ENCODE peak calls at places on chromosomes 3 and 15, in ten cellular contexts. D, A, N, X, F, Y, C, O, H and W are unnamed samples.

GRCh38 chr3:195248281-195248680 is 22.7 kb downstream of the XXYLT1 start:
- DNase-seq in D (no peak), A (no peak), N (no peak), X (no peak), F (peak; percentile 20), Y (no peak), C (no peak), O (no peak), H (no peak), W (peak; percentile 39)

GRCh38 chr3:185866995-185867394 is 42.2 kb upstream of the IGF2BP2 start:
- DNase-seq in D (no peak), A (no peak), N (no peak), X (no peak), F (no peak), Y (no peak), C (no peak), O (no peak), H (no peak), W (no peak)

GRCh38 chr15:41494190-41494921 is 682 bp downstream of the ITPKA start:
- DNase-seq in D (no peak), A (no peak), N (peak; percentile 51), X (no peak), F (no peak), Y (peak; percentile 43), C (peak; percentile 62), O (peak; percentile 52), H (no peak), W (no peak)

GRCh38 chr15:78943692-78944091 is 1.2 kb downstream of the CTSH start:
- DNase-seq in D (no peak), A (no peak), N (no peak), X (no peak), F (peak; percentile 32), Y (no peak), C (no peak), O (no peak), H (no peak), W (no peak)

GRCh38 chr3:188584162-188584529 is 430.2 kb downstream of the LPP start:
- DNase-seq in D (peak; percentile 82), A (peak; percentile 49), N (peak; percentile 59), X (no peak), F (peak; percentile 66), Y (peak; percentile 48), C (no peak), O (no peak), H (peak; percentile 43), W (no peak)

GRCh38 chr15:90095521-90095959 is 6.7 kb downstream of the IDH2 start:
- DNase-seq in D (no peak), A (no peak), N (no peak), X (peak; percentile 63), F (peak; percentile 22), Y (no peak), C (no peak), O (no peak), H (no peak), W (no peak)

GRCh38 chr3:102035118-102035517 is 185.8 kb downstream of the NFKBIZ start:
- DNase-seq in D (no peak), A (no peak), N (no peak), X (no peak), F (no peak), Y (no peak), C (no peak), O (no peak), H (no peak), W (no peak)

GRCh38 chr15:28273468-28273867 is 48.5 kb downstream of the HERC2 start:
- DNase-seq in D (no peak), A (no peak), N (no peak), X (no peak), F (peak; percentile 11), Y (no peak), C (no peak), O (no peak), H (no peak), W (no peak)

GRCh38 chr3:162139841-162140240 is 643.2 kb downstream of the OTOL1 start:
- DNase-seq in D (no peak), A (no peak), N (no peak), X (no peak), F (no peak), Y (no peak), C (no peak), O (no peak), H (no peak), W (no peak)

GRCh38 chr3:112132975-112133448 is at the start of gene GCSAM:
- DNase-seq in D (no peak), A (no peak), N (no peak), X (peak; percentile 51), F (no peak), Y (no peak), C (peak; percentile 33), O (no peak), H (no peak), W (no peak)

GRCh38 chr3:4251412-4251811 is 51.8 kb upstream of the SETMAR start:
- DNase-seq in D (no peak), A (no peak), N (no peak), X (no peak), F (no peak), Y (no peak), C (no peak), O (no peak), H (no peak), W (no peak)

GRCh38 chr15:101120473-101120872 is 131.4 kb downstream of the CHSY1 start:
- DNase-seq in D (no peak), A (no peak), N (no peak), X (no peak), F (no peak), Y (no peak), C (no peak), O (no peak), H (no peak), W (no peak)

GRCh38 chr15:55827204-55827603 is 84.3 kb upstream of the PRTG start:
- DNase-seq in D (peak; percentile 59), A (no peak), N (no peak), X (no peak), F (peak; percentile 35), Y (no peak), C (no peak), O (no peak), H (no peak), W (no peak)

GRCh38 chr3:113783463-113783862 is 36.6 kb downstream of the ATP6V1A start:
- DNase-seq in D (peak; percentile 92), A (peak; percentile 85), N (peak; percentile 74), X (no peak), F (peak; percentile 76), Y (peak; percentile 85), C (no peak), O (no peak), H (peak; percentile 93), W (no peak)

GRCh38 chr3:74079961-74080562 is 455.3 kb upstream of the PDZRN3 start:
- DNase-seq in D (no peak), A (no peak), N (no peak), X (no peak), F (no peak), Y (no peak), C (no peak), O (no peak), H (no peak), W (no peak)

GRCh38 chr3:66610548-66610909 is 109.7 kb upstream of the LRIG1 start:
- DNase-seq in D (no peak), A (no peak), N (no peak), X (no peak), F (no peak), Y (no peak), C (no peak), O (no peak), H (no peak), W (no peak)

GRCh38 chr3:164360738-164361376 is 717.4 kb downstream of the SI start:
- DNase-seq in D (no peak), A (no peak), N (peak; percentile 30), X (no peak), F (no peak), Y (no peak), C (no peak), O (no peak), H (no peak), W (no peak)

GRCh38 chr3:137509354-137510045 is 254.6 kb upstream of the SOX14 start:
- DNase-seq in D (no peak), A (no peak), N (no peak), X (no peak), F (no peak), Y (no peak), C (no peak), O (peak; percentile 18), H (no peak), W (no peak)

GRCh38 chr3:55305714-55306485 is 181.2 kb downstream of the WNT5A start:
- DNase-seq in D (no peak), A (no peak), N (no peak), X (no peak), F (no peak), Y (peak; percentile 48), C (no peak), O (no peak), H (peak; percentile 56), W (peak; percentile 61)

GRCh38 chr3:17645074-17645698 is 97.2 kb downstream of the TBC1D5 start:
- DNase-seq in D (peak; percentile 75), A (peak; percentile 51), N (peak; percentile 28), X (no peak), F (peak; percentile 62), Y (peak; percentile 36), C (no peak), O (no peak), H (peak; percentile 51), W (no peak)

GRCh38 chr3:158539414-158540014 is 31.5 kb upstream of the MLF1 start:
- DNase-seq in D (peak; percentile 43), A (no peak), N (peak; percentile 22), X (no peak), F (peak; percentile 55), Y (peak; percentile 31), C (no peak), O (no peak), H (peak; percentile 45), W (no peak)

GRCh38 chr3:58009026-58009748 is 965 bp downstream of the FLNB start:
- DNase-seq in D (no peak), A (no peak), N (no peak), X (no peak), F (no peak), Y (no peak), C (peak; percentile 35), O (peak; percentile 26), H (no peak), W (peak; percentile 90)

GRCh38 chr3:112437146-112438022 is 61.9 kb downstream of the BTLA start:
- DNase-seq in D (peak; percentile 38), A (peak; percentile 17), N (peak; percentile 12), X (no peak), F (peak; percentile 45), Y (peak; percentile 24), C (no peak), O (no peak), H (peak; percentile 8), W (no peak)

GRCh38 chr3:100957407-100958100 is 35.7 kb downstream of the ABI3BP start:
- DNase-seq in D (peak; percentile 56), A (peak; percentile 51), N (no peak), X (no peak), F (peak; percentile 4), Y (peak; percentile 66), C (no peak), O (no peak), H (peak; percentile 25), W (no peak)

GRCh38 chr3:185187391-185187790 is 34.5 kb upstream of the C3orf70 start:
- DNase-seq in D (no peak), A (no peak), N (no peak), X (no peak), F (no peak), Y (no peak), C (no peak), O (no peak), H (no peak), W (no peak)

GRCh38 chr15:60660290-60661051 is 181.5 kb upstream of the ICE2 start:
- DNase-seq in D (peak; percentile 83), A (peak; percentile 47), N (peak; percentile 46), X (no peak), F (peak; percentile 20), Y (peak; percentile 80), C (no peak), O (no peak), H (peak; percentile 85), W (no peak)

GRCh38 chr15:55873024-55873745 is 120.2 kb downstream of the NEDD4 start:
- DNase-seq in D (no peak), A (no peak), N (no peak), X (no peak), F (no peak), Y (no peak), C (no peak), O (no peak), H (no peak), W (no peak)

GRCh38 chr3:195162033-195162669 is 108.8 kb downstream of the XXYLT1 start:
- DNase-seq in D (no peak), A (no peak), N (no peak), X (no peak), F (no peak), Y (no peak), C (no peak), O (no peak), H (peak; percentile 17), W (no peak)